ENCODE peak calls at places on chromosome X, in eight cellular contexts. N is heart right ventricle, L is stomach, D is brain microvascular endothelial cell, Z is colonic mucosa, X is fibroblast of lung, J is uterus, A is psoas muscle. K is an unnamed sample.

GRCh38 chrX:142804085-142804484 is 221.6 kb upstream of the SPANXN4 start:
- DNase-seq in A (no peak), D (no peak), L (no peak), X (no peak), N (no peak), J (no peak), Z (peak; percentile 22), K (no peak)

GRCh38 chrX:108699368-108699767 is 37.0 kb downstream of the IRS4 start:
- DNase-seq in X (peak; percentile 35), N (no peak), J (no peak), Z (no peak), A (no peak), L (no peak), D (peak; percentile 16), K (no peak)

GRCh38 chrX:132612990-132613564 is 124.2 kb upstream of the MBNL3 start:
- DNase-seq in X (peak; percentile 47), D (peak; percentile 27), Z (peak; percentile 38), A (peak; percentile 67), L (peak; percentile 56), N (peak; percentile 37), J (peak; percentile 18), K (no peak)

GRCh38 chrX:98405376-98405775 is 1521.7 kb downstream of the RPA4 start:
- DNase-seq in X (peak; percentile 30), N (no peak), D (no peak), Z (no peak), J (no peak), L (no peak), A (no peak), K (no peak)

GRCh38 chrX:17567173-17567572 is 170.1 kb upstream of the SCML1 start:
- DNase-seq in Z (no peak), A (no peak), X (no peak), N (no peak), D (no peak), J (no peak), L (no peak), K (no peak)

GRCh38 chrX:103398321-103398937 is 22.1 kb downstream of the BEX3 start:
- DNase-seq in A (no peak), X (peak; percentile 88), Z (no peak), D (peak; percentile 81), N (no peak), L (no peak), J (no peak), K (no peak)

GRCh38 chrX:119067023-119067739 is 5.6 kb upstream of the CT47C1 start:
- DNase-seq in D (peak; percentile 43), L (peak; percentile 57), A (peak; percentile 60), X (peak; percentile 62), N (peak; percentile 45), Z (peak; percentile 47), J (peak; percentile 67), K (no peak)

GRCh38 chrX:123988423-123989116 is 27.1 kb downstream of the STAG2 start:
- DNase-seq in X (no peak), L (no peak), A (no peak), D (no peak), N (no peak), J (no peak), Z (no peak), K (no peak)

GRCh38 chrX:120769576-120770341 is 105.9 kb downstream of the CT47B1 start:
- DNase-seq in Z (no peak), J (no peak), N (no peak), L (no peak), D (peak; percentile 22), A (no peak), X (peak; percentile 71), K (no peak)

DNA sequence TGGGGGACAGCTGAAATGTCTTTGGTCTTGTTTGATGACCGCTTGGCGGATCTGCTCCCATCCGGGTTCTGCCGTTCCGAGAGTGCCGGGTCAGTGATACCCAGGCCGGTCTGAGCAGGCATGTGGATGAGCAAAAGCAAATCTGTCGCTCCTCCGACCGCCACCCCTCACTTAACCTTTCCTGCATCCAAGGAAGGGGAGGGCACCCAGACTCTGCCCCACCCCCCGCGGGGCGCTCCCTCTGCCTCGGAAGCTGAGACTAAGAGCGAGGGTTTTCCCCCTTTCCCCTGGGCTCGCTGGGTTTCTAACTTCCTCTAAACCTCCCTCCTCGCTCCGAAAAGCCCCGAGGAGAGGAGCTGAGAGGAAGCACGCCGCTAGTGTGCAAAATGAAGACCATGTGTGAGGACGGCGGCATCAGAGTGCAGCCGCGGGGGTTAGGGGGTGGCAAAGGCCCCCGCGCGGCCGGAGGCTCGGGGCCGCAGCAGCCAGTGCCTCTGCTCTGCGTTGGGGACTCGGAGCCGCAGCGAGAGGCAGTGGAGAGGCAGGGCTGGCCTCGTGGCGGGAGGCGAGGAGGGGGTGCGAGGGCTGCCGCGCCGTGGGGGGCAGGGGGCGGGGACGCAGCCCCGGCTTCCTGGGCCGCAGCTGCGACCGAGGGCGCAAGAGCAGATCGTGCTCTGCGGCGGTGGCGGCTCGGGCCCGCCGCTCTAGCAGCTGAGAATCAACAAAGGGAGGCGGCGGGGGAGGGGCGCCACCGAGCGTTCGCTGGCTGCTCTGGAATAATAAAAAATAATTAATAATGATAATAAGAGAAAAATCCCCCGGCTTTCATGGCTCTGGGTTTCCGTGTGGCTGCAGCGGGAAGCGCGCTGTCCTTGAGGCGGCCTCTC is 55.8 kb upstream of the BCOR start:
- DNase-seq in X (peak; percentile 52), Z (peak; percentile 71), N (no peak), D (no peak), L (peak; percentile 54), A (peak; percentile 70), J (peak; percentile 58), K (no peak)
- TF ChIP-seq CTCF in X (no peak), Z (no peak), N (peak; percentile 41), D (no peak), L (no peak), A (peak; percentile 13), J (no peak), K (no peak)

GRCh38 chrX:20362268-20363002 is 95.7 kb upstream of the RPS6KA3 start:
- DNase-seq in J (no peak), X (peak; percentile 47), L (no peak), A (no peak), D (peak; percentile 62), N (no peak), Z (no peak), K (no peak)
- H3K27ac ChIP-seq in J (peak overlapping the region; percentile 61), X (peak overlapping the region; percentile 52), L (peak overlapping the region; percentile 32), A (peak overlapping the region; percentile 84), D (peak overlapping the region; percentile 57), N (peak overlapping the region; percentile 59), Z (peak overlapping the region; percentile 61), K (peak overlapping the region; percentile 6)

GRCh38 chrX:135003876-135004623 is 13.3 kb downstream of the SMIM10 start:
- DNase-seq in N (peak; percentile 89), J (peak; percentile 92), X (peak; percentile 90), Z (peak; percentile 90), D (peak; percentile 81), L (peak; percentile 92), A (peak; percentile 94), K (peak; percentile 93)

GRCh38 chrX:134998246-134998645 is 7.5 kb downstream of the SMIM10 start:
- DNase-seq in A (no peak), J (no peak), L (no peak), D (no peak), N (no peak), X (no peak), Z (no peak), K (no peak)

GRCh38 chrX:135000516-135000915 is 9.7 kb downstream of the SMIM10 start:
- DNase-seq in Z (no peak), N (no peak), X (peak; percentile 19), L (no peak), J (no peak), D (no peak), A (no peak), K (no peak)

DNA sequence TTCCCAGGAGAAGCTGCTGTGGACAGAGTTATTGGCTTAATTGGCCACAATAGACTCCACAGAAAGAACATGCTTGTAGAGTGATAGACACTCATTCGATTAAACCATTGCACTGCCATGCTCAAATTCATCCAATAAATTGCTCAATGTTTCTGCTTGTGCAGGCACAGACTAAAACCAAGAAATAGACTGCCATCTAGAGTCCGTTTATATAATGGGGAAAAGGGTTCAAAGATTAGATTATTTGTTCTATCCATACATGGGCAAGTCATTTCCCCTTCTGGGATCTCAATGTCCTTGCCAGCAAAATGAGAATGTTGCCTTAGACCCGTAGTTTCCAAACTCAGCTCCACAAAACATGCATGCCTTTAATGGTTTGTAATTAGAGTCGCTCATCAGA is 8.7 kb downstream of the SMIM10 start:
- DNase-seq in A (no peak), Z (no peak), X (peak; percentile 83), L (no peak), D (no peak), N (no peak), J (no peak), K (no peak)
- TF ChIP-seq CTCF in A (peak; percentile 37), Z (peak; percentile 30), X (peak; percentile 47), L (no peak), D (peak; percentile 32), N (peak; percentile 59), J (peak; percentile 46), K (no peak)

GRCh38 chrX:100494974-100495373 is 84.9 kb upstream of the PCDH19 start:
- DNase-seq in J (no peak), A (no peak), L (no peak), Z (no peak), D (no peak), N (no peak), X (no peak), K (no peak)
- H3K27ac ChIP-seq in J (no peak overlapping the region), A (no peak overlapping the region), L (no peak overlapping the region), Z (peak overlapping the region; percentile 38), D (no peak overlapping the region), N (no peak overlapping the region), X (no peak overlapping the region), K (no peak overlapping the region)

GRCh38 chrX:15055146-15055930 is 182.1 kb downstream of the MOSPD2 start:
- DNase-seq in N (no peak), X (no peak), J (no peak), D (peak; percentile 0), A (no peak), Z (no peak), L (no peak), K (no peak)

GRCh38 chrX:15056044-15056443 is 182.8 kb downstream of the MOSPD2 start:
- DNase-seq in J (no peak), X (no peak), N (no peak), D (no peak), A (no peak), L (no peak), Z (no peak), K (no peak)

GRCh38 chrX:15059488-15059887 is 186.3 kb downstream of the MOSPD2 start:
- DNase-seq in J (no peak), D (no peak), X (no peak), N (no peak), Z (no peak), A (no peak), L (no peak), K (no peak)
- TF ChIP-seq CTCF in J (no peak), D (peak; percentile 12), X (no peak), N (no peak), Z (no peak), A (no peak), L (no peak), K (no peak)

GRCh38 chrX:129785160-129785947 is 5.6 kb downstream of the SASH3 start:
- DNase-seq in Z (no peak), L (no peak), X (no peak), D (no peak), J (no peak), N (no peak), A (no peak), K (peak; percentile 12)
- H3K27ac ChIP-seq in Z (no peak overlapping the region), L (no peak overlapping the region), X (no peak overlapping the region), D (no peak overlapping the region), J (no peak overlapping the region), N (peak overlapping the region; percentile 62), A (no peak overlapping the region), K (no peak overlapping the region)